ENCODE peak calls at places on chromosomes 1 and 21, in eight cellular contexts. K, P, E, G, M, X, A and T are unnamed samples. For H3K36me3, the result is how much of the 10 kb centered on the place peaks cover.

GRCh38 chr1:116375884-116376733 is 3.1 kb downstream of the ATP1A1 start:
- DNase-seq in K (peak), P (peak), E (peak), G (peak), M (peak), X (peak), A (peak), T (no peak)

GRCh38 chr1:218479436-218480115 is 134.4 kb downstream of the TGFB2 start:
- DNase-seq in K (no peak), P (peak), E (no peak), G (no peak), M (no peak), X (no peak), A (no peak), T (no peak)

GRCh38 chr1:201515895-201516294 is 9.0 kb upstream of the CSRP1 start:
- DNase-seq in K (no peak), P (no peak), E (no peak), G (no peak), M (no peak), X (no peak), A (peak), T (no peak)

GRCh38 chr1:222081859-222082258 is 340.0 kb upstream of the DUSP10 start:
- DNase-seq in K (no peak), P (no peak), E (no peak), G (peak), M (no peak), X (no peak), A (no peak), T (no peak)

GRCh38 chr1:182410620-182411273 is 10.3 kb upstream of the TEDDM1 start:
- DNase-seq in K (no peak), P (no peak), E (peak), G (no peak), M (no peak), X (no peak), A (no peak), T (no peak)

GRCh38 chr1:42385283-42385682 is 4.7 kb downstream of the RIMKLA start:
- DNase-seq in K (no peak), P (no peak), E (no peak), G (no peak), M (no peak), X (no peak), A (no peak), T (no peak)

GRCh38 chr1:7478797-7479499 is 292.1 kb upstream of the VAMP3 start:
- DNase-seq in K (no peak), P (no peak), E (peak), G (peak), M (peak), X (no peak), A (no peak), T (peak)

GRCh38 chr1:247228133-247228532 is 27.7 kb upstream of the VN1R5 start:
- DNase-seq in K (no peak), P (no peak), E (no peak), G (no peak), M (no peak), X (no peak), A (no peak), T (no peak)

GRCh38 chr1:47776554-47777156 is 220.5 kb downstream of the TRABD2B start:
- DNase-seq in K (no peak), P (no peak), E (no peak), G (no peak), M (no peak), X (no peak), A (no peak), T (no peak)

GRCh38 chr21:26469789-26470188 is 103.3 kb downstream of the CYYR1 start:
- DNase-seq in K (peak), P (no peak), E (peak), G (no peak), M (no peak), X (no peak), A (no peak), T (no peak)

GRCh38 chr1:66981679-66982078 is 56.9 kb downstream of the MIER1 start:
- DNase-seq in K (no peak), P (no peak), E (peak), G (no peak), M (no peak), X (no peak), A (no peak), T (no peak)

GRCh38 chr1:150066838-150067183 is 765 bp upstream of the VPS45 start:
- DNase-seq in K (peak), P (peak), E (peak), G (no peak), M (peak), X (no peak), A (peak), T (no peak)

GRCh38 chr1:2925291-2925690 is 96.0 kb upstream of the ACTRT2 start:
- DNase-seq in K (no peak), P (no peak), E (no peak), G (no peak), M (no peak), X (no peak), A (no peak), T (no peak)

GRCh38 chr1:115461526-115461925 is 123.5 kb upstream of the NGF start:
- DNase-seq in K (no peak), P (no peak), E (no peak), G (no peak), M (no peak), X (no peak), A (no peak), T (no peak)

GRCh38 chr1:32398401-32398800 is 4.2 kb upstream of the BSDC1 start:
- DNase-seq in K (no peak), P (no peak), E (no peak), G (no peak), M (no peak), X (no peak), A (no peak), T (no peak)

GRCh38 chr1:168485048-168485447 is 58.7 kb downstream of the XCL2 start:
- DNase-seq in K (peak), P (no peak), E (peak), G (no peak), M (no peak), X (no peak), A (no peak), T (no peak)

GRCh38 chr1:215833936-215834729 is 267.0 kb downstream of the KCTD3 start:
- DNase-seq in K (no peak), P (no peak), E (no peak), G (no peak), M (no peak), X (no peak), A (no peak), T (no peak)

GRCh38 chr21:43764576-43765495 is 11.3 kb downstream of the CSTB start:
- DNase-seq in K (no peak), P (no peak), E (no peak), G (no peak), M (no peak), X (no peak), A (no peak), T (no peak)

GRCh38 chr1:58618303-58618702 is 41.3 kb upstream of the TACSTD2 start:
- DNase-seq in K (peak), P (peak), E (no peak), G (no peak), M (no peak), X (peak), A (peak), T (no peak)

GRCh38 chr1:9289724-9290493 is 2.8 kb upstream of the SPSB1 start:
- DNase-seq in K (peak), P (no peak), E (no peak), G (no peak), M (no peak), X (peak), A (peak), T (no peak)

GRCh38 chr1:224800486-224801119 is 128.9 kb upstream of the DNAH14 start:
- DNase-seq in K (no peak), P (no peak), E (no peak), G (peak), M (no peak), X (no peak), A (no peak), T (no peak)

GRCh38 chr21:46222436-46223116 is 6.0 kb downstream of the LSS start:
- DNase-seq in K (no peak), P (no peak), E (no peak), G (no peak), M (peak), X (no peak), A (no peak), T (no peak)

GRCh38 chr1:35572296-35572695 is 818 bp upstream of the TFAP2E start:
- DNase-seq in K (no peak), P (no peak), E (no peak), G (no peak), M (no peak), X (no peak), A (no peak), T (no peak)

GRCh38 chr1:180252638-180253536 is 22.8 kb downstream of the LHX4 start:
- DNase-seq in K (peak), P (peak), E (peak), G (no peak), M (peak), X (no peak), A (peak), T (no peak)

GRCh38 chr1:31580891-31581603 is 4.7 kb downstream of the TINAGL1 start:
- DNase-seq in K (no peak), P (no peak), E (no peak), G (peak), M (peak), X (no peak), A (no peak), T (no peak)

GRCh38 chr1:232457607-232458006 is 172.3 kb downstream of the SIPA1L2 start:
- DNase-seq in K (no peak), P (no peak), E (no peak), G (no peak), M (no peak), X (no peak), A (no peak), T (no peak)

GRCh38 chr1:226309398-226310122 is 596 bp upstream of the LIN9 start:
- DNase-seq in K (no peak), P (no peak), E (peak), G (no peak), M (no peak), X (no peak), A (no peak), T (no peak)

GRCh38 chr1:209648931-209649776 is 3.1 kb downstream of the LAMB3 start:
- DNase-seq in K (no peak), P (no peak), E (no peak), G (no peak), M (no peak), X (no peak), A (no peak), T (no peak)

GRCh38 chr1:143497374-143497747 is 474.4 kb downstream of the FAM72C start:
- DNase-seq in K (no peak), P (no peak), E (no peak), G (no peak), M (peak), X (no peak), A (no peak), T (no peak)

GRCh38 chr1:153390938-153391710 is at the start of gene S100A8:
- DNase-seq in K (peak), P (no peak), E (peak), G (no peak), M (no peak), X (no peak), A (peak), T (no peak)

GRCh38 chr1:246537887-246538286 is 28.2 kb downstream of the TFB2M start:
- DNase-seq in K (no peak), P (no peak), E (no peak), G (no peak), M (no peak), X (no peak), A (no peak), T (no peak)

GRCh38 chr1:61266738-61267137 is 184.4 kb downstream of the NFIA start:
- DNase-seq in K (no peak), P (no peak), E (no peak), G (no peak), M (no peak), X (no peak), A (no peak), T (no peak)

GRCh38 chr1:37485902-37486679 is 11.7 kb downstream of the ZC3H12A start:
- DNase-seq in K (peak), P (no peak), E (no peak), G (no peak), M (no peak), X (no peak), A (no peak), T (no peak)

GRCh38 chr1:56524263-56524662 is 55.1 kb downstream of the PLPP3 start:
- DNase-seq in K (no peak), P (no peak), E (no peak), G (no peak), M (no peak), X (no peak), A (no peak), T (no peak)

GRCh38 chr1:240608707-240609106 is 3.2 kb downstream of the GREM2 start:
- DNase-seq in K (no peak), P (no peak), E (no peak), G (no peak), M (no peak), X (no peak), A (no peak), T (no peak)

DNA sequence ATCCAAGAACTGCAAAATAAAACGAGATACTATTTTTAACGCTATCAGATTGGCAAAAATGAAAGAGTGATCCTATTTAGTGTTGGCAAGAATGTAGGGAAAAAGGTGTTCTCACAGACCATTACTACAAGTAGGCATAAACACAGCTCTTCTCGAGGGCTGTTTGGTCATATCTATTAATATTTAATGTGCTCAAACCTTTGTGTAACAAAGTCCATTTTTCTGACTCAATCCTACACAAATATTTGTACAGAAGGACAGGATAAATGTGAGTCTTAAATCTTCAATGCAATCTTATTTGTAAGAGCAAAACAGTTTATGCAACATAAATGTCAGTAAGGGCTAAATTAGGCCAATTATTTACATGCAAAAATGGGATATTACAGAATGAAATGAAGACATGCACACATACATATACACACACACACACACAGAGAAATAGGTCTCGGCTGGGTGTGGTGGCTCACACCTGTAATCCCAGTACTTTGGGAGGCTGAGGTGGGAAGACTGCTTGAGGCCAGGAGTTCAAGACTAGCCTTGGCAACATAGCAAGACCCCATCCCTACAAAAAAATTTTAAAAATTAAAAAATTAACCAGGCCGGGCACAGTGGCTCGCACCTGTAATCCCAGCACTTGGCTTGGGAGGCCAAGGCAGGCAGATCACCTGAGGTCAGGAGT is 17.7 kb downstream of the DHCR24 start:
- DNase-seq in K (no peak), P (no peak), E (no peak), G (no peak), M (no peak), X (no peak), A (peak), T (no peak)
- H3K36me3 ChIP-seq in K (under half), P (half or more), E (under half), G (under half), M (under half), X (under half), A (under half), T (half or more)

GRCh38 chr1:13710097-13710496 is 10.1 kb downstream of the PRDM2 start:
- DNase-seq in K (no peak), P (no peak), E (no peak), G (no peak), M (no peak), X (no peak), A (no peak), T (no peak)
- H3K36me3 ChIP-seq in K (under half), P (under half), E (under half), G (under half), M (under half), X (under half), A (under half), T (under half)

GRCh38 chr1:11924334-11925195 is 1.7 kb downstream of the KIAA2013 start:
- DNase-seq in K (no peak), P (no peak), E (no peak), G (no peak), M (peak), X (no peak), A (no peak), T (no peak)
- H3K36me3 ChIP-seq in K (under half), P (under half), E (under half), G (under half), M (under half), X (under half), A (under half), T (under half)

GRCh38 chr21:38813143-38813542 is 7.4 kb downstream of the ETS2 start:
- DNase-seq in K (no peak), P (peak), E (no peak), G (no peak), M (no peak), X (no peak), A (no peak), T (no peak)
- H3K36me3 ChIP-seq in K (half or more), P (half or more), E (half or more), G (under half), M (under half), X (half or more), A (half or more), T (under half)

GRCh38 chr1:147172168-147173016 is at the start of gene PRKAB2:
- DNase-seq in K (peak), P (peak), E (peak), G (peak), M (peak), X (peak), A (peak), T (peak)
- H3K36me3 ChIP-seq in K (under half), P (under half), E (under half), G (under half), M (under half), X (under half), A (under half), T (under half)